ENCODE peak calls at places on chromosomes 5 and 9, in four cellular contexts. E is WTC11, Z is HepG2, S is K562. C is an unnamed sample.

GRCh38 chr9:81680506-81680905 is 8.8 kb downstream of the TLE1 start:
- DNase-seq in Z (no peak), E (no peak), S (no peak), C (no peak)

GRCh38 chr9:87783180-87783579 is 57.3 kb downstream of the CTSL start:
- DNase-seq in S (no peak), E (no peak), Z (no peak), C (no peak)

GRCh38 chr5:27315541-27316282 is 277.3 kb upstream of the CDH9 start:
- DNase-seq in E (peak), Z (no peak), S (no peak), C (no peak)

GRCh38 chr5:35066260-35066795 is 18.6 kb upstream of the AGXT2 start:
- DNase-seq in Z (no peak), S (no peak), E (no peak), C (no peak)

GRCh38 chr9:137666950-137667670 is 48.3 kb downstream of the EHMT1 start:
- DNase-seq in Z (no peak), E (peak), S (no peak), C (no peak)

GRCh38 chr9:81562221-81563019 is 126.9 kb downstream of the TLE1 start:
- DNase-seq in E (no peak), S (no peak), Z (peak), C (no peak)

GRCh38 chr5:9339206-9339818 is 206.6 kb downstream of the SEMA5A start:
- DNase-seq in E (peak), Z (peak), S (peak), C (peak)

GRCh38 chr5:179497636-179498365 is 52.6 kb upstream of the RUFY1 start:
- DNase-seq in S (no peak), E (no peak), Z (no peak), C (no peak)

GRCh38 chr5:149162401-149163084 is 21.2 kb downstream of the ABLIM3 start:
- DNase-seq in S (no peak), E (no peak), Z (peak), C (no peak)

GRCh38 chr5:175707751-175708375 is 50.0 kb downstream of the HRH2 start:
- DNase-seq in Z (no peak), E (peak), S (no peak), C (no peak)

GRCh38 chr5:1799110-1799601 is 481 bp downstream of the MRPL36 start:
- DNase-seq in S (no peak), E (no peak), Z (peak), C (no peak)

GRCh38 chr5:114201332-114201731 is 160.5 kb upstream of the KCNN2 start:
- DNase-seq in S (no peak), E (no peak), Z (no peak), C (no peak)

GRCh38 chr5:56259002-56259511 is 25.9 kb upstream of the ANKRD55 start:
- DNase-seq in S (no peak), Z (peak), E (no peak), C (no peak)

GRCh38 chr5:89703799-89704198 is 705.8 kb downstream of the CETN3 start:
- DNase-seq in S (no peak), E (peak), Z (no peak), C (no peak)

GRCh38 chr5:117982691-117983090 is 1005.7 kb downstream of the DTWD2 start:
- DNase-seq in E (peak), S (no peak), Z (no peak), C (no peak)

GRCh38 chr5:66741394-66741793 is 145.2 kb downstream of the MAST4 start:
- DNase-seq in E (no peak), S (no peak), Z (peak), C (no peak)

GRCh38 chr5:66744040-66744439 is 147.8 kb downstream of the MAST4 start:
- DNase-seq in E (no peak), S (no peak), Z (no peak), C (no peak)

GRCh38 chr5:66742896-66743247 is 146.7 kb downstream of the MAST4 start:
- DNase-seq in S (no peak), Z (no peak), E (no peak), C (no peak)

GRCh38 chr5:66743344-66743743 is 147.2 kb downstream of the MAST4 start:
- DNase-seq in S (no peak), Z (no peak), E (no peak), C (no peak)

DNA sequence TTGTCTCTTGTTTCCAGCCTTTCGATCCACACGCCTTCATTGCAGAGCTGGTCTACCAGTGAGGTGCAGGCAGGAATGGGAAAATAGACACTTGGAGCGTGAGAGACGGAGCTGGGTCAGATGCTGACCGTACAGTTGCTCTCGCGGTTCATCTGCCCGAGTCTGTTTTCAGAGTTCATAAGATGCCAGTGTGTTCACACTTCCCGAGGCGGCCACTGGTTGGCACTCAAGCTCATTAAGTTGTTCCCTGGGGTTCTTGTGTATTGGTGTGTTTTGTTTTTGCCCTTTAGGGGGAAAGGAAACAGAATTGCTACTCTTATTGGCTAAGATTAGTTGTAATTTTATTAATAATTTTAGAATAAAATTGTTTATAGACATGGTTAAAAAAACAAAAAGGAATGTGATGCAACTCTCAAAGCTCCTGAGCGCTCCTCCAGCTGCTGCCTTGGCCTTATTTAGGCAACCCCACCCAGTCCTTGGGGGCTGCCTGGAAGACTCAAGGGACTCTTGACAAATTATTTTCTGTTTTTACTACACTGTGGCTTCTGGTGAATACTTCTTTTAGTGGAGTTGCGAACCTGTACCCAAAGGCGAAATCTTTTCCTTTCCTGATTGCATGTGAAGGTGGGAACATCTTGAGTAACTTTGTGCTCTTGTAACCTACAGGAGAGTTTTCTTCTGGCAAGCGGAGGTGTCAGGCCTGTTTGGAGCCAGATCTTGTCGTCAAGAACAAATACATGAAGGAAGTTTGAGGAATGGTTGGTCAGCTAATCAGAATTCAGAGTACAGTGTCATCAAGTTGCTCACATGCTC is 146.1 kb downstream of the MAST4 start:
- DNase-seq in Z (peak), E (peak), S (peak), C (peak)
- TF ChIP-seq FOXJ3 in Z (no peak), E (no peak), S (no peak), C (no peak)

GRCh38 chr5:17803976-17804375 is 169.7 kb downstream of the TAF11L14 start:
- DNase-seq in E (no peak), S (no peak), Z (no peak), C (no peak)

GRCh38 chr5:17808566-17808965 is 174.3 kb downstream of the TAF11L14 start:
- DNase-seq in Z (no peak), S (no peak), E (no peak), C (no peak)

GRCh38 chr5:17802256-17802655 is 168.0 kb downstream of the TAF11L14 start:
- DNase-seq in S (no peak), Z (no peak), E (peak), C (no peak)

GRCh38 chr5:17807069-17807468 is 172.8 kb downstream of the TAF11L14 start:
- DNase-seq in S (no peak), Z (no peak), E (no peak), C (no peak)

GRCh38 chr5:17805426-17805825 is 171.2 kb downstream of the TAF11L14 start:
- DNase-seq in S (no peak), E (no peak), Z (no peak), C (no peak)
- TF ChIP-seq FOXJ3 in S (no peak), E (no peak), Z (no peak), C (no peak)

GRCh38 chr9:132487351-132487791 is 77.4 kb downstream of the CFAP77 start:
- DNase-seq in Z (no peak), S (no peak), E (no peak), C (no peak)

GRCh38 chr9:132485454-132485853 is 75.4 kb downstream of the CFAP77 start:
- DNase-seq in E (no peak), Z (no peak), S (no peak), C (no peak)

GRCh38 chr9:132489536-132489935 is 79.5 kb downstream of the CFAP77 start:
- DNase-seq in S (no peak), Z (no peak), E (no peak), C (no peak)

GRCh38 chr9:132486706-132487350 is 76.8 kb downstream of the CFAP77 start:
- DNase-seq in Z (no peak), S (no peak), E (no peak), C (peak)

GRCh38 chr9:132488611-132489010 is 78.6 kb downstream of the CFAP77 start:
- DNase-seq in E (no peak), Z (no peak), S (no peak), C (peak)
- TF ChIP-seq FOXJ3 in E (no peak), Z (no peak), S (no peak), C (no peak)

DNA sequence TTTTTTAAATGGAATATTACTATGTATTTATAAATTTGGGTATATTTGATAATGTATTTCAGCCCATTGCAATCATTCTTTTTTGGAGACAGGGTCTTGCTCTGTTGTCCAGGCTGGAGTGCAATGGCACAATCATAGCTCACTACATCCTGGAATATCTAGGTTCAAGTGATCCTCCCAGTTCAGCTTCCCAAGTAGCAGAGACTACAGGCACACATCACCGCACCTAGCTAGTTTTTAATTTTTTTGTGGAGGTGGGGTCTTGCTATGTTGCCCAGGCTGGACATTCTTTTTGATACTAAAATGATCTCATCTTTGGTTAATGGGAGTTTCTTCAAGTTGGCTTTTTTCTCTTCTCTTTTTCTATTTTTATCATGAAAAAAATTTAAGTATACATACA is 91.3 kb downstream of the UNC13B start:
- DNase-seq in E (no peak), S (no peak), Z (no peak), C (no peak)
- TF ChIP-seq FOXJ3 in E (no peak), S (no peak), Z (no peak), C (no peak)

C was measured in SK-N-SH.